ENCODE peak calls at places on chromosomes 3 and 15, in five cellular contexts. D, M, R, G and E are unnamed samples.

GRCh38 chr3:194058189-194058571 is 77.8 kb upstream of the HES1 start:
- DNase-seq in D (no peak), M (no peak), R (peak; percentile 54), G (peak; percentile 69), E (peak; percentile 27)

GRCh38 chr15:93086791-93087190 is 2.2 kb downstream of the RGMA start:
- DNase-seq in D (no peak), M (no peak), R (no peak), G (no peak), E (no peak)

GRCh38 chr3:32794487-32795308 is 23.1 kb upstream of the TRIM71 start:
- DNase-seq in D (peak; percentile 40), M (no peak), R (no peak), G (peak; percentile 30), E (no peak)

GRCh38 chr3:37673391-37673790 is 188.3 kb upstream of the CTDSPL start:
- DNase-seq in D (no peak), M (no peak), R (no peak), G (no peak), E (no peak)

GRCh38 chr3:64049136-64049535 is 25.8 kb upstream of the PSMD6 start:
- DNase-seq in D (peak; percentile 69), M (no peak), R (no peak), G (no peak), E (no peak)

GRCh38 chr15:56733131-56734012 is at the start of gene ZNF280D:
- DNase-seq in D (peak; percentile 84), M (peak; percentile 86), R (peak; percentile 79), G (peak; percentile 91), E (peak; percentile 75)

GRCh38 chr15:57969355-57969754 is 96.2 kb downstream of the ALDH1A2 start:
- DNase-seq in D (no peak), M (peak; percentile 46), R (no peak), G (no peak), E (no peak)

GRCh38 chr15:60840306-60840702 is 361.4 kb upstream of the ICE2 start:
- DNase-seq in D (peak; percentile 54), M (no peak), R (no peak), G (no peak), E (no peak)

GRCh38 chr3:127439621-127440020 is 150.9 kb downstream of the TPRA1 start:
- DNase-seq in D (no peak), M (no peak), R (no peak), G (no peak), E (no peak)